ENCODE peak calls at places on chromosome 18, in four cellular contexts. F, L, Q and G are unnamed samples.

GRCh38 chr18:65768379-65768778 is 17.6 kb downstream of the CDH7 start:
- DNase-seq in F (peak; percentile 30), L (no peak), Q (no peak), G (no peak)

GRCh38 chr18:56789004-56789888 is 138.1 kb downstream of the WDR7 start:
- DNase-seq in F (peak; percentile 33), L (no peak), Q (peak; percentile 30), G (peak; percentile 36)

GRCh38 chr18:23908827-23909226 is 105.7 kb upstream of the TTC39C start:
- DNase-seq in F (no peak), L (no peak), Q (no peak), G (no peak)

GRCh38 chr18:14969507-14969906 is 221.5 kb downstream of the ANKRD30B start:
- DNase-seq in F (no peak), L (no peak), Q (no peak), G (no peak)

GRCh38 chr18:67600181-67600631 is 83.7 kb upstream of the DSEL start:
- DNase-seq in F (no peak), L (no peak), Q (no peak), G (no peak)

GRCh38 chr18:79588636-79589481 is 90.7 kb upstream of the CTDP1 start:
- DNase-seq in F (peak; percentile 47), L (no peak), Q (no peak), G (no peak)

GRCh38 chr18:29501952-29502351 is 1325.0 kb upstream of the CDH2 start:
- DNase-seq in F (no peak), L (no peak), Q (no peak), G (peak; percentile 0)

GRCh38 chr18:62366992-62367391 is 41.9 kb downstream of the TNFRSF11A start:
- DNase-seq in F (no peak), L (no peak), Q (no peak), G (no peak)

GRCh38 chr18:80171190-80171872 is 62.3 kb downstream of the ADNP2 start:
- DNase-seq in F (no peak), L (no peak), Q (peak; percentile 70), G (peak; percentile 29)

GRCh38 chr18:74472312-74472711 is 15.2 kb upstream of the DIPK1C start:
- DNase-seq in F (no peak), L (no peak), Q (no peak), G (no peak)

GRCh38 chr18:36905560-36905959 is 76.6 kb downstream of the KIAA1328 start:
- DNase-seq in F (no peak), L (no peak), Q (no peak), G (no peak)

GRCh38 chr18:48342588-48342987 is 66.6 kb downstream of the ZBTB7C start:
- DNase-seq in F (no peak), L (no peak), Q (no peak), G (no peak)

GRCh38 chr18:23038712-23039111 is 96.6 kb upstream of the CABLES1 start:
- DNase-seq in F (no peak), L (no peak), Q (no peak), G (no peak)

GRCh38 chr18:5466256-5466655 is 77.5 kb downstream of the EPB41L3 start:
- DNase-seq in F (no peak), L (no peak), Q (no peak), G (no peak)

GRCh38 chr18:20963027-20963426 is 148.6 kb downstream of the ROCK1 start:
- DNase-seq in F (no peak), L (no peak), Q (no peak), G (no peak)

GRCh38 chr18:48923746-48924580 is 26.8 kb downstream of the SMAD7 start:
- DNase-seq in F (no peak), L (no peak), Q (no peak), G (no peak)

GRCh38 chr18:22822024-22822423 is 111.1 kb upstream of the RBBP8 start:
- DNase-seq in F (no peak), L (no peak), Q (no peak), G (no peak)

GRCh38 chr18:48764452-48764851 is 186.3 kb downstream of the SMAD7 start:
- DNase-seq in F (no peak), L (no peak), Q (no peak), G (no peak)

GRCh38 chr18:35189510-35189909 is 51.3 kb upstream of the ZNF397 start:
- DNase-seq in F (no peak), L (no peak), Q (no peak), G (no peak)

GRCh38 chr18:61502472-61502871 is 169.2 kb downstream of the CDH20 start:
- DNase-seq in F (peak; percentile 21), L (peak; percentile 5), Q (peak; percentile 15), G (peak; percentile 38)

GRCh38 chr18:65415167-65415566 is 335.6 kb upstream of the CDH7 start:
- DNase-seq in F (no peak), L (no peak), Q (no peak), G (no peak)

GRCh38 chr18:62164855-62165487 is 21.9 kb downstream of the PIGN start:
- DNase-seq in F (no peak), L (no peak), Q (peak; percentile 8), G (no peak)

GRCh38 chr18:35203001-35203553 is 37.8 kb upstream of the ZNF397 start:
- DNase-seq in F (no peak), L (no peak), Q (no peak), G (no peak)

GRCh38 chr18:64994370-64994769 is 756.4 kb upstream of the CDH7 start:
- DNase-seq in F (no peak), L (no peak), Q (no peak), G (no peak)

GRCh38 chr18:29588446-29589100 is 1411.6 kb upstream of the CDH2 start:
- DNase-seq in F (no peak), L (no peak), Q (no peak), G (no peak)

GRCh38 chr18:58453913-58454317 is 175.0 kb downstream of the ALPK2 start:
- DNase-seq in F (no peak), L (no peak), Q (no peak), G (no peak)

GRCh38 chr18:35042389-35043066 is 1.3 kb downstream of the MAPRE2 start:
- DNase-seq in F (no peak), L (no peak), Q (no peak), G (no peak)

GRCh38 chr18:55506074-55506473 is 81.9 kb downstream of the TCF4 start:
- DNase-seq in F (no peak), L (no peak), Q (no peak), G (no peak)

GRCh38 chr18:48917579-48918101 is 33.1 kb downstream of the SMAD7 start:
- DNase-seq in F (no peak), L (no peak), Q (no peak), G (no peak)

GRCh38 chr18:50836521-50836957 is 16.7 kb upstream of the MRO start:
- DNase-seq in F (no peak), L (peak; percentile 32), Q (no peak), G (no peak)

GRCh38 chr18:21489119-21489750 is 111.3 kb downstream of the ESCO1 start:
- DNase-seq in F (peak; percentile 63), L (no peak), Q (peak; percentile 74), G (peak; percentile 36)

GRCh38 chr18:48615566-48616401 is 77.0 kb downstream of the CTIF start:
- DNase-seq in F (no peak), L (no peak), Q (no peak), G (no peak)

GRCh38 chr18:75247601-75248421 is 37.2 kb downstream of the TSHZ1 start:
- DNase-seq in F (peak; percentile 6), L (no peak), Q (no peak), G (no peak)

GRCh38 chr18:44973282-44973681 is 292.6 kb downstream of the SETBP1 start:
- DNase-seq in F (no peak), L (no peak), Q (no peak), G (no peak)
- TF ChIP-seq HDAC2 in F (no peak), L (no peak), Q (no peak), G (no peak)

GRCh38 chr18:54220406-54220805 is 4.1 kb downstream of the MBD2 start:
- DNase-seq in F (no peak), L (no peak), Q (no peak), G (no peak)

GRCh38 chr18:54223568-54224241 is 764 bp downstream of the MBD2 start:
- DNase-seq in F (no peak), L (no peak), Q (peak; percentile 17), G (no peak)

GRCh38 chr18:54218299-54218698 is 6.2 kb downstream of the MBD2 start:
- DNase-seq in F (no peak), L (no peak), Q (no peak), G (no peak)

GRCh38 chr18:54224379-54225014 is at the start of gene MBD2:
- DNase-seq in F (peak; percentile 93), L (peak; percentile 76), Q (peak; percentile 86), G (peak; percentile 36)

DNA sequence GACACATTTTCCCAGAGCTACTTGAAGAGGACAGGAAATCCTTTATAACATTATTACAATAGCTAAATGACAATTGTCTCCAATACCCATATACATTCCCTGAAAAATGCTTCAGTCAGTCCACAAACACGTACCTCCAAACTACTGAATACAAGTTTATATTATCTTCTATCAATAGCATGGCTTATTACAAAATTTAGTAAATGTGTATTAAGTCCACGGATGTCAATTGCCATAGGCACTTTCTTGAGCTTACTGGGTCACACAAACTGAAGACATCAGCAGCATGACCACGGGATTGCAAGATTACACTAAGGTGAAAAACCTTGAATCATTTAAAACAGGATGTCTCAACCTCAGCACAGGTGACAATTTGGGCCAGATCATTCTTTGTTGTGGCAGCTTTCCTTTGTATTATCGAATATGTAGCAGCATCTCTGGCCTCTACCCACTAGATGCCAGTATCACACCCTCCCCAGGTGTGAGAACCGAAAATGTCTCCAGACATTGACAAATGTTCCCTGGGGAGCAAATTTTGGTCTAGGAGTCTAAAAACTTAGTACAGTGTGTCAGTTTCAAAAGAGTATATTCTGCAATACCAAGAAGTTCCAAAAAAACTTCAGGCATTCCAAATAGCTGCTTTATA is 1.4 kb downstream of the MBD2 start:
- DNase-seq in F (peak; percentile 25), L (peak; percentile 78), Q (no peak), G (no peak)
- TF ChIP-seq HDAC2 in F (no peak), L (no peak), Q (no peak), G (no peak)

GRCh38 chr18:13300029-13300428 is 81.5 kb downstream of the LDLRAD4 start:
- DNase-seq in F (no peak), L (no peak), Q (no peak), G (no peak)
- TF ChIP-seq HDAC2 in F (no peak), L (no peak), Q (no peak), G (no peak)

DNA sequence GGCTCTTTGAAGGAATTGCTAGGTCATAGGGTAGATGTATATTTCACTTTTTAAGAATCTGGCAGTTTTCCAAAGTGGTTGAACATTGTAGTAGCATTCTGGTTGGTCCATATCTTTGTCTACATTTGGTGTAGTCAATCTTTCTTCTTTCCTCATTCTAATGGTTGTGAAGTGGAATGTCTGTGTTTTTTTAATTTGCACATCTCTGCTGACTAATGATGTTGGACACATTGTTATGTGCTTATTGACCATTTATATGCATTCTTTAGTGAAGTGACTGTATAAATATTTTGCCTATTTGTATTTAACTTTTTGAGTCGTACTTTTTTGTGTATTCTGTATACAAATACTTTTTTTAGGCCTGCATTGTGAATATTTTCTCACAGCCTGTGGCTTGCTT is 5.5 kb upstream of the SERPINB11 start:
- DNase-seq in F (no peak), L (no peak), Q (no peak), G (no peak)
- TF ChIP-seq HDAC2 in F (no peak), L (no peak), Q (no peak), G (no peak)

GRCh38 chr18:9475643-9476580 is 599 bp downstream of the RALBP1 start:
- DNase-seq in F (no peak), L (no peak), Q (peak; percentile 68), G (peak; percentile 6)
- TF ChIP-seq HDAC2 in F (no peak), L (no peak), Q (peak; percentile 57), G (no peak)